ENCODE peak calls at places on chromosomes 7 and 10, in nine cellular contexts. W, K, B, J, X, H, M, F and S are unnamed samples.

GRCh38 chr10:95430231-95430951 is 130.8 kb downstream of the SORBS1 start:
- DNase-seq in K (no peak), J (no peak), M (peak; percentile 52), W (peak; percentile 58), X (peak; percentile 44), H (peak; percentile 69), F (peak; percentile 66), B (peak; percentile 61), S (peak; percentile 70)

GRCh38 chr10:44310762-44311562 is 73.9 kb downstream of the CXCL12 start:
- DNase-seq in W (peak; percentile 69), B (peak; percentile 53), J (no peak), F (peak; percentile 92), K (peak; percentile 88), X (peak; percentile 79), M (peak; percentile 93), H (peak; percentile 92), S (peak; percentile 86)

GRCh38 chr7:27745064-27745583 is 5.2 kb downstream of the TAX1BP1 start:
- DNase-seq in K (no peak), J (no peak), W (peak; percentile 90), F (peak; percentile 23), X (peak; percentile 84), M (no peak), H (no peak), B (peak; percentile 85), S (no peak)

GRCh38 chr7:130893441-130893894 is 159.5 kb upstream of the KLF14 start:
- DNase-seq in M (no peak), B (no peak), H (no peak), W (peak; percentile 56), X (peak; percentile 83), F (no peak), K (no peak), J (no peak), S (no peak)

GRCh38 chr7:75951506-75951905 is 36.6 kb downstream of the POR start:
- DNase-seq in X (peak; percentile 68), M (no peak), H (no peak), W (peak; percentile 44), B (no peak), F (no peak), K (peak; percentile 82), J (no peak), S (no peak)

GRCh38 chr7:156442503-156442902 is 198.1 kb upstream of the RNF32 start:
- DNase-seq in J (no peak), K (no peak), X (no peak), M (no peak), H (no peak), B (no peak), F (no peak), W (no peak), S (no peak)

GRCh38 chr10:46539596-46540411 is 16.7 kb downstream of the GPRIN2 start:
- DNase-seq in M (peak; percentile 34), H (no peak), X (peak; percentile 87), F (peak; percentile 27), W (peak; percentile 97), J (no peak), B (peak; percentile 46), K (no peak), S (peak; percentile 47)

GRCh38 chr10:42743697-42744096 is 38.9 kb upstream of the BMS1 start:
- DNase-seq in M (no peak), X (no peak), J (no peak), F (no peak), H (no peak), B (no peak), W (no peak), K (no peak), S (no peak)

GRCh38 chr7:123749537-123749857 is 694 bp upstream of the WASL start:
- DNase-seq in F (no peak), X (peak; percentile 67), B (no peak), M (no peak), K (peak; percentile 43), J (no peak), H (no peak), W (peak; percentile 82), S (no peak)

GRCh38 chr7:118214051-118214832 is 10.3 kb upstream of the ANKRD7 start:
- DNase-seq in K (peak; percentile 76), M (peak; percentile 85), H (no peak), B (peak; percentile 90), F (peak; percentile 80), J (peak; percentile 0), X (peak; percentile 70), W (peak; percentile 80), S (peak; percentile 83)

GRCh38 chr7:71186535-71186934 is 54.6 kb downstream of the GALNT17 start:
- DNase-seq in M (no peak), X (no peak), K (no peak), H (no peak), F (no peak), W (no peak), J (no peak), B (no peak), S (no peak)

GRCh38 chr7:102843850-102844249 is 69.0 kb upstream of the LRRC17 start:
- DNase-seq in J (no peak), B (no peak), K (no peak), W (no peak), M (no peak), H (no peak), X (no peak), F (no peak), S (no peak)

GRCh38 chr10:124389613-124390361 is 28.9 kb downstream of the OAT start:
- DNase-seq in B (no peak), F (no peak), J (no peak), K (no peak), M (peak; percentile 47), H (no peak), X (no peak), W (no peak), S (no peak)

GRCh38 chr10:59962755-59963154 is 56.4 kb upstream of the CCDC6 start:
- DNase-seq in J (no peak), X (no peak), W (no peak), F (no peak), M (no peak), H (no peak), B (no peak), K (no peak), S (no peak)

GRCh38 chr7:50359995-50360925 is 55.7 kb downstream of the IKZF1 start:
- DNase-seq in H (peak; percentile 88), W (no peak), K (no peak), F (no peak), M (no peak), X (no peak), J (no peak), B (no peak), S (peak; percentile 67)

DNA sequence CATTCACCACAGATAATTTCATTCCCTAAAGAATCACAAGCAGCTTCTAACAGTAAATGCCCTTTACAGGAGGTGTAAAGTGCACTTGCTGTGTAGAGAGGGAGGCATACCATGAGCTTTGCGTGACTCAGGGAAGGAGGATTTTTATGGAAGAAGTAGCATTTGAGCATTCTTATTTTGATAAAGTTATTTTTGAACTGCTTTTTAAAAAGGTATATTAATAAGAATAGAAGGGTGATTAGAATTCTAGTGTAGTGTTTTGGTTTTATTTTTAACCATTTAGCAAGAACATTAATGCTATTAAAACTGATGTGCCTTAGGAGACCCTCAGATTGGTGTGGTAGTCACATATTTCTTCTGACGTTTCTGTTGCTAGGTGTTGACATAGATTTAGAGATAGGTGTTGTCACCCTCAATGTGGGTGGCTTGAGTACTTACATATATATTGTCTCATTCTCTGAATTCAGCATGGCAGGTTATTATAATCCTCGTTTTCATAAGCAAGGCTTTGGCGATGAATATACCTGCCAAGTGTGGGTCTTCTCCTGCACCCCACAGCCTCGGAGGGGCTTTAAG is 6.8 kb downstream of the FBH1 start:
- DNase-seq in F (no peak), H (no peak), J (no peak), M (no peak), B (no peak), W (no peak), K (no peak), X (no peak), S (no peak)
- H3K4me3 ChIP-seq in F (no peak overlapping the region), H (peak overlapping the region; percentile 9), J (no peak overlapping the region), M (no peak overlapping the region), B (no peak overlapping the region), W (no peak overlapping the region), K (no peak overlapping the region), X (no peak overlapping the region), S (no peak overlapping the region)

DNA sequence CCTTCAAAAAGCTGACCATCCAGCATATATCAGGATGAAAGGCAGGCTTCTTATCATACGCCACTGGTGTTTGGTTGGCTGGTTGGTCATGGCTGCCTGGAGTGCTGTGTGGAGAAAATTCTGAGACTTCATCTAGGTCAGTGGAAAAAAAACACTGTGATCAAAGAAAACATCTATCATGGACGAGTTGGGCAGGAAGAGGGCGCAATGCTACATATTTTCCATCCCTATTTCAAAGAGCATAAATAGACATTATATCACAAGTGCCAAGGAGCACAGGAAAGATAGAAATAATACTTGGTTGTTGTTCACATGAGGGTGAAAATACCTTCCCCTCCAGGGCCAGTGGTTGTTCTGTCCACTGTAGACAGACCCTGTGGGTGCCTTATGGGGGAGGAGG is 128.4 kb upstream of the PLPP4 start:
- DNase-seq in F (no peak), W (no peak), X (no peak), B (no peak), K (no peak), M (no peak), H (no peak), J (no peak), S (no peak)
- TF ChIP-seq CTCF in F (no peak), W (no peak), X (no peak), B (no peak), K (no peak), M (no peak), H (no peak), J (no peak), S (no peak)

DNA sequence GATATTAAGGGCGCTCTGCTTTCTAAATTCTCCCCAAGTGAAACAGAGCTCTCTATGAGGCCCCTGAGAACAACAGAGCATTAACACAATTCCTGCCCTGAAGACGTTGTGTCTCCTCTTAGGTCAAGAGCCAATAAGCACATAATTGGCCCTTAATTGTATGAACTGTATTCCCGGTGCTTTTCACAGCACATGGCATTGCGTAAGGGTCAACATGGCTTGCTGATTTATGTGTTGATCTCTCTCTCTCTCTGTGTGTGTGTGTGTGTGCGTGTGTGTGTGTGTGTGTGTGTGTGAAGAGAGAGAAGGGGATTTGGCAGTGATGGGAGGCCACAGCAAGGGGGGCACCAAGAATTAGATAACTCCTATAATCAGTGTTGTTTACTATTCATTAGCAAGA is 40.5 kb downstream of the LYZL1 start:
- DNase-seq in M (no peak), W (no peak), X (peak; percentile 20), B (no peak), H (no peak), K (no peak), J (no peak), F (no peak), S (no peak)
- TF ChIP-seq POLR2A in M (no peak), W (no peak), X (no peak), B (no peak), H (no peak), K (no peak), J (no peak), F (no peak), S (no peak)

GRCh38 chr7:65979583-65980477 is 2.2 kb downstream of the GUSB start:
- DNase-seq in W (no peak), B (no peak), F (no peak), X (no peak), J (no peak), H (peak; percentile 8), M (no peak), K (no peak), S (peak; percentile 45)
- H3K4me3 ChIP-seq in W (no peak overlapping the region), B (no peak overlapping the region), F (no peak overlapping the region), X (no peak overlapping the region), J (no peak overlapping the region), H (no peak overlapping the region), M (no peak overlapping the region), K (peak overlapping the region; percentile 99), S (no peak overlapping the region)

GRCh38 chr7:104137971-104138370 is 69.8 kb downstream of the ORC5 start:
- DNase-seq in F (no peak), K (no peak), B (peak; percentile 19), J (no peak), X (peak; percentile 83), M (no peak), H (no peak), W (no peak), S (no peak)
- TF ChIP-seq CTCF in F (no peak), K (no peak), B (no peak), J (no peak), X (no peak), M (no peak), H (no peak), W (no peak), S (no peak)